ENCODE peak calls at places on chromosome 3, in nine cellular contexts. One of them, this sample, is unnamed.

GRCh38 chr3:48656061-48656840 is 6.4 kb downstream of the CELSR3 start:
- DNase-seq in ACHN: peak; percentile 74
- DNase-seq in MCF 10A: no peak
- DNase-seq in NCI-H226: peak; percentile 74
- DNase-seq in COR-L47: no peak
- DNase-seq in KG1: peak; percentile 5
- DNase-seq in testis: peak; percentile 88
- DNase-seq in NCI-H82: no peak
- DNase-seq in head of caudate nucleus: peak; percentile 40
- DNase-seq in this sample: no peak

GRCh38 chr3:142888484-142889262 is at the start of gene PCOLCE2:
- DNase-seq in ACHN: peak; percentile 49
- DNase-seq in MCF 10A: peak; percentile 16
- DNase-seq in NCI-H226: no peak
- DNase-seq in COR-L47: peak; percentile 66
- DNase-seq in KG1: no peak
- DNase-seq in testis: peak; percentile 21
- DNase-seq in NCI-H82: peak; percentile 91
- DNase-seq in head of caudate nucleus: no peak
- DNase-seq in this sample: peak; percentile 39

GRCh38 chr3:169634618-169635236 is 28.8 kb downstream of the MECOM start:
- DNase-seq in ACHN: no peak
- DNase-seq in MCF 10A: peak; percentile 66
- DNase-seq in NCI-H226: no peak
- DNase-seq in COR-L47: peak; percentile 64
- DNase-seq in KG1: no peak
- DNase-seq in testis: no peak
- DNase-seq in NCI-H82: no peak
- DNase-seq in head of caudate nucleus: peak; percentile 42
- DNase-seq in this sample: no peak

GRCh38 chr3:41202834-41203345 is 3.6 kb downstream of the CTNNB1 start:
- DNase-seq in ACHN: peak; percentile 62
- DNase-seq in MCF 10A: peak; percentile 76
- DNase-seq in NCI-H226: peak; percentile 40
- DNase-seq in COR-L47: no peak
- DNase-seq in KG1: no peak
- DNase-seq in testis: peak; percentile 36
- DNase-seq in NCI-H82: peak; percentile 53
- DNase-seq in head of caudate nucleus: no peak
- DNase-seq in this sample: no peak

GRCh38 chr3:24472358-24472757 is 22.3 kb downstream of the THRB start:
- DNase-seq in ACHN: peak; percentile 5
- DNase-seq in MCF 10A: peak; percentile 78
- DNase-seq in NCI-H226: peak; percentile 64
- DNase-seq in COR-L47: no peak
- DNase-seq in KG1: no peak
- DNase-seq in testis: no peak
- DNase-seq in NCI-H82: no peak
- DNase-seq in head of caudate nucleus: no peak
- DNase-seq in this sample: no peak

GRCh38 chr3:44001072-44001471 is 240.6 kb upstream of the TOPAZ1 start:
- DNase-seq in ACHN: no peak
- DNase-seq in MCF 10A: peak; percentile 26
- DNase-seq in NCI-H226: no peak
- DNase-seq in COR-L47: no peak
- DNase-seq in KG1: no peak
- DNase-seq in testis: no peak
- DNase-seq in NCI-H82: no peak
- DNase-seq in head of caudate nucleus: no peak
- DNase-seq in this sample: no peak

GRCh38 chr3:133479895-133480669 is 80.2 kb downstream of the BFSP2 start:
- DNase-seq in ACHN: no peak
- DNase-seq in MCF 10A: peak; percentile 46
- DNase-seq in NCI-H226: peak; percentile 40
- DNase-seq in COR-L47: no peak
- DNase-seq in KG1: no peak
- DNase-seq in testis: no peak
- DNase-seq in NCI-H82: peak; percentile 83
- DNase-seq in head of caudate nucleus: no peak
- DNase-seq in this sample: no peak

GRCh38 chr3:128011140-128011539 is 41.1 kb upstream of the SEC61A1 start:
- DNase-seq in ACHN: peak; percentile 14
- DNase-seq in MCF 10A: peak; percentile 61
- DNase-seq in NCI-H226: peak; percentile 30
- DNase-seq in COR-L47: peak; percentile 71
- DNase-seq in KG1: no peak
- DNase-seq in testis: peak; percentile 33
- DNase-seq in NCI-H82: peak; percentile 90
- DNase-seq in head of caudate nucleus: peak; percentile 38
- DNase-seq in this sample: peak; percentile 50

GRCh38 chr3:11499144-11499543 is 144.6 kb downstream of the VGLL4 start:
- DNase-seq in ACHN: peak; percentile 91
- DNase-seq in MCF 10A: peak; percentile 95
- DNase-seq in NCI-H226: peak; percentile 97
- DNase-seq in COR-L47: no peak
- DNase-seq in KG1: no peak
- DNase-seq in testis: no peak
- DNase-seq in NCI-H82: no peak
- DNase-seq in head of caudate nucleus: no peak
- DNase-seq in this sample: no peak

GRCh38 chr3:27633224-27633545 is 88.9 kb downstream of the EOMES start:
- DNase-seq in ACHN: peak; percentile 55
- DNase-seq in MCF 10A: no peak
- DNase-seq in NCI-H226: no peak
- DNase-seq in COR-L47: no peak
- DNase-seq in KG1: no peak
- DNase-seq in testis: peak; percentile 58
- DNase-seq in NCI-H82: peak; percentile 26
- DNase-seq in head of caudate nucleus: no peak
- DNase-seq in this sample: no peak